ENCODE peak calls at places on chromosome 22, in eight cellular contexts. F is stomach; E is left ventricle myocardium inferior; L is CD8-positive, alpha-beta memory T cell; P is body of pancreas; N is thoracic aorta; G is GM23248; H is neuronal stem cell. V is an unnamed sample. For H3K4me1, the result is how much of the 10 kb centered on the place peaks cover.

GRCh38 chr22:42196454-42196853 is 65.8 kb upstream of the CYP2D6 start:
- DNase-seq in P (no peak), L (no peak), E (no peak), H (no peak), G (no peak), F (no peak), N (no peak), V (no peak)

GRCh38 chr22:49972163-49973017 is 11.8 kb downstream of the PIM3 start:
- DNase-seq in N (peak), G (no peak), H (no peak), L (no peak), F (peak), P (peak), E (peak), V (peak)

GRCh38 chr22:42515896-42516295 is 3.7 kb downstream of the RRP7A start:
- DNase-seq in H (no peak), L (no peak), F (no peak), G (no peak), N (no peak), E (no peak), P (peak), V (no peak)

GRCh38 chr22:44068422-44069191 is 44.5 kb downstream of the PARVB start:
- DNase-seq in G (no peak), H (no peak), N (no peak), L (no peak), E (peak), P (no peak), F (no peak), V (no peak)

GRCh38 chr22:42439821-42440674 is 7.8 kb upstream of the NFAM1 start:
- DNase-seq in E (no peak), H (no peak), P (no peak), N (no peak), F (peak), G (peak), L (no peak), V (no peak)

GRCh38 chr22:29947410-29948387 is 64.7 kb downstream of the MTMR3 start:
- DNase-seq in F (no peak), L (no peak), E (no peak), H (no peak), P (no peak), G (peak), N (no peak), V (no peak)

GRCh38 chr22:24304067-24304675 is 33.5 kb downstream of the SPECC1L start:
- DNase-seq in P (no peak), E (no peak), G (no peak), N (no peak), H (no peak), F (no peak), L (no peak), V (no peak)

GRCh38 chr22:43164636-43165035 is 13.3 kb downstream of the TSPO start:
- DNase-seq in H (no peak), E (no peak), P (no peak), N (no peak), G (peak), F (no peak), L (no peak), V (no peak)

GRCh38 chr22:30005213-30005857 is 74.9 kb upstream of the HORMAD2 start:
- DNase-seq in E (peak), F (peak), N (peak), G (peak), L (peak), P (peak), H (peak), V (peak)

GRCh38 chr22:48238966-48239365 is 1476.5 kb downstream of the TBC1D22A start:
- DNase-seq in H (no peak), L (no peak), E (no peak), N (no peak), P (no peak), F (peak), G (no peak), V (no peak)

GRCh38 chr22:27198518-27199035 is 541.2 kb downstream of the MIAT start:
- DNase-seq in N (no peak), G (no peak), P (no peak), L (no peak), F (no peak), H (no peak), E (no peak), V (no peak)

GRCh38 chr22:48306785-48307570 is 1520.7 kb downstream of the BRD1 start:
- DNase-seq in L (no peak), H (no peak), F (no peak), E (no peak), N (no peak), G (no peak), P (no peak), V (no peak)

GRCh38 chr22:49965291-49966040 is 4.9 kb downstream of the PIM3 start:
- DNase-seq in F (peak), L (no peak), H (no peak), E (peak), N (no peak), G (no peak), P (peak), V (no peak)

GRCh38 chr22:29584975-29585374 is 4.1 kb upstream of the NIPSNAP1 start:
- DNase-seq in P (no peak), N (no peak), E (no peak), L (no peak), F (no peak), H (no peak), G (no peak), V (no peak)

GRCh38 chr22:49179175-49179574 is 648.5 kb downstream of the BRD1 start:
- DNase-seq in L (no peak), E (no peak), F (no peak), G (no peak), N (no peak), P (no peak), H (no peak), V (no peak)

GRCh38 chr22:49073873-49074417 is 753.7 kb downstream of the BRD1 start:
- DNase-seq in H (no peak), E (no peak), F (no peak), G (no peak), N (no peak), P (no peak), L (no peak), V (no peak)

GRCh38 chr22:30422481-30423295 is 2.9 kb upstream of the MTFP1 start:
- DNase-seq in L (no peak), E (peak), H (peak), F (peak), P (peak), G (peak), N (peak), V (peak)

GRCh38 chr22:29060251-29060650 is 1.4 kb downstream of the C22orf31 start:
- DNase-seq in P (no peak), G (no peak), L (no peak), E (no peak), H (no peak), F (no peak), N (no peak), V (no peak)

GRCh38 chr22:43148581-43148980 is 2.8 kb upstream of the TSPO start:
- DNase-seq in H (no peak), F (no peak), G (no peak), P (no peak), L (no peak), E (no peak), N (no peak), V (no peak)

GRCh38 chr22:19121631-19122142 is 525 bp downstream of the DGCR2 start:
- DNase-seq in N (no peak), E (peak), H (peak), P (peak), F (peak), G (peak), L (no peak), V (peak)

GRCh38 chr22:50483977-50484853 is 2.4 kb upstream of the MIOX start:
- DNase-seq in H (no peak), F (peak), N (no peak), L (no peak), G (no peak), E (no peak), P (peak), V (no peak)

GRCh38 chr22:20206709-20207215 is 55.9 kb upstream of the CCDC188 start:
- DNase-seq in P (peak), L (peak), E (no peak), F (peak), N (no peak), H (no peak), G (peak), V (no peak)

GRCh38 chr22:42813501-42813900 is 43.6 kb downstream of the ARFGAP3 start:
- DNase-seq in E (no peak), P (no peak), L (no peak), F (no peak), H (no peak), N (no peak), G (peak), V (no peak)

DNA sequence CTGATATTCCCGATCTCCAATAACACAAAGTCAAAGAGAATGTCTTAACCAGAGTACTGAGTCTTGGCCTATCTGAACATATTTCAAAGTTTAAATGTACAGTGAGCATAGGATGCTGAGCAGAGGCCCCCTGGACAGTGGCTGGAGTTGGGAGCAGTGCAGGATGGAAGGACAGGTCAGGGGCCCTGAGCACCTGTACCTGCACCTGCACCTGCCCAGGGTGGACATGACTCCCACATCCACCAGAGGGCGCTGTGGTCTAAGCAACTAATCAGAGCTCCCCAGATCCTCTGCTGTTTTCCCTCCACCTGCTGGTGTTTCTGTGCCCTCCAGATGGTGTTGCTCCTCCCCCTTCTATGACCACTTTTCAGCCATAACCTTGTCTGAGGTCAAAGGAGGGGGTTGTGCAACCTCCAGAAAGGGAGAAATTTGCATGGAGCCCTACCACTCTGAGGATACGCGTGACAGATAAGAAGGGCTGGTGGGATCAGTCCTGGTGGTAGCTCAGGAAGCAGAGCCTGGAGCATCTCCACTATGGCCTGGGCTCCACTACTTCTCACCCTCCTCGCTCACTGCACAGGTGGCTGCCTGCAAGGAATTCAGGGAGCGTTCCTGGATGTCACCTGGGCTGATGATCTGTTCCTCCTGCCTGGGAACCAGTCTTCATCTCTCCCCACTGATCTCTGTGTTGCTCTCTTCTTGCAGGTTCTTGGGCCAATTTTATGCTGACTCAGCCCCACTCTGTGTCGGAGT is 49.1 kb upstream of the VPREB1 start:
- DNase-seq in N (no peak), P (peak), L (peak), F (peak), G (peak), E (no peak), H (peak), V (peak)
- H3K4me1 ChIP-seq in N (under half), P (under half), L (under half), F (under half), G (under half), E (under half), H (under half), V (under half)

GRCh38 chr22:25399649-25400151 is 164.8 kb upstream of the GRK3 start:
- DNase-seq in F (no peak), L (no peak), G (no peak), P (no peak), N (no peak), H (no peak), E (no peak), V (no peak)
- H3K4me1 ChIP-seq in F (under half), L (under half), G (under half), P (under half), N (under half), H (under half), E (half or more), V (under half)

DNA sequence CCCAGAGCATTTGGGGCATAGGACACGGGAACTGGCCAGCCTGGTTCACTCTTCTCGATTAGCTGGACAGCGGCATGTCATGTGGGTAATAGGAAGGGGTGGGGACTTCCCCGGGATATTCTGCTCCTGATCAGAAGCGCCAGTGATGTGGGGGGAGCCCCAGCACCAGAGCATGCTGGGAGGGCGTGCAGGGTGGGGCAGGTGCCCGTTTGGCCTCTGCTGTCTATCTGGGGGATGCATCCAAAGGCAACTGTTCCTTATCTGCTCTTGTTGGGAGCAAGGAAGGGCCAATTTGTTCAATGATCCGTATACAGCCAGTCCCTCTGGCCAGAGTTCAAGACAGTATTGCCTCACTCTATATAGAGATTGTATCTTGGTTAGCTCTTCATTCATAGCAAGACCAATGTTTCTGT is 43.6 kb downstream of the PPARA start:
- DNase-seq in L (no peak), G (no peak), P (no peak), E (no peak), H (no peak), F (no peak), N (no peak), V (no peak)
- H3K4me1 ChIP-seq in L (under half), G (under half), P (under half), E (half or more), H (under half), F (under half), N (under half), V (under half)

DNA sequence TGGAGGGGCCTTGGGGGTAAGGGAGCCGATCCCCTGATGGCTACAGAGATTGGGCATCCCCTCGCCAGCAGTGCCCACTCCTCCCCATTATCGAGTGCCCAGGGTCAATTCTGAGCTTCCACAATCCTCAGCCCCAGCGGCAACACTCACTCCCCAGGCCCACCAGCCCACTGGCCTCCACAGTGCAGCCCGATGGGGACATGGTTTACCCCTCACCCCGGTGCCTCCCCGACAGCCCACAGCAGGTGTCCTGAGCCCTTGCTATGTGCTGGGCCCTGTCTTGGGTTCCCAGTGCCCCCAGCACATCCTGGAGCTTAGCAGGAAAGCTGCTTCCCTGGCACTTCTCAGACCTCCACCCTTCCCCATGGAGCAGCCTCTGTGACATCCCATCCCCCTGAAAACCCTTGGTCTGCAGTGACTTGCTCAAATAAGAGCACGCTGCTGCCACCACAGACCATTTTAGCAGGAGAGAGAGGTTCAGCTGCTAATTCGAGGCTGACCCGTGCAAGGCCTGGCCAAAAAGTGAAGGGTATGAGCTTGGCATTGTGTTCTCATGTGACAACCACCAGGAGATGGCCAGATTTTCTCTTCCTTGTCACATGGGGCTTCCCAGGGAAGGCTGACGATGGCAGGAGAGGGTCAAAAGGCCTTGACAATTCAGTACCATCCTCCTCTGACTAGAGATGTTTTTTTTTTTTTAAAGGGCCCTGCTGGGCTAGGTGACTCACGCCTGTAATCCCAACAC is 23.6 kb downstream of the KCNJ4 start:
- DNase-seq in L (no peak), H (no peak), G (no peak), E (no peak), P (no peak), F (no peak), N (no peak), V (no peak)
- H3K4me1 ChIP-seq in L (under half), H (under half), G (under half), E (under half), P (under half), F (under half), N (under half), V (under half)

GRCh38 chr22:36325163-36326031 is 62.4 kb downstream of the MYH9 start:
- DNase-seq in F (peak), G (peak), N (peak), H (no peak), E (no peak), L (no peak), P (peak), V (no peak)
- H3K4me1 ChIP-seq in F (half or more), G (half or more), N (half or more), H (under half), E (half or more), L (under half), P (under half), V (under half)

GRCh38 chr22:23222033-23222840 is 41.9 kb downstream of the BCR start:
- DNase-seq in G (no peak), E (no peak), H (no peak), L (no peak), F (no peak), P (no peak), N (no peak), V (no peak)

GRCh38 chr22:23225724-23226496 is 45.6 kb downstream of the BCR start:
- DNase-seq in N (no peak), H (no peak), F (peak), L (peak), P (no peak), G (peak), E (peak), V (no peak)

GRCh38 chr22:23222875-23223565 is 42.7 kb downstream of the BCR start:
- DNase-seq in L (no peak), H (no peak), P (no peak), N (no peak), G (no peak), F (no peak), E (no peak), V (no peak)

GRCh38 chr22:23225337-23225723 is 45.0 kb downstream of the BCR start:
- DNase-seq in G (no peak), E (no peak), P (no peak), F (no peak), L (no peak), H (no peak), N (no peak), V (no peak)

GRCh38 chr22:23223566-23224317 is 43.4 kb downstream of the BCR start:
- DNase-seq in N (no peak), E (no peak), F (no peak), G (no peak), P (no peak), H (no peak), L (no peak), V (no peak)
- H3K4me1 ChIP-seq in N (under half), E (half or more), F (half or more), G (half or more), P (under half), H (under half), L (half or more), V (half or more)

GRCh38 chr22:37499789-37500188 is 13.6 kb upstream of the MFNG start:
- DNase-seq in F (no peak), E (no peak), H (no peak), P (peak), G (no peak), L (no peak), N (no peak), V (no peak)
- H3K4me1 ChIP-seq in F (half or more), E (half or more), H (under half), P (half or more), G (under half), L (under half), N (under half), V (under half)

GRCh38 chr22:40042312-40042711 is 47.6 kb downstream of the FAM83F start:
- DNase-seq in N (no peak), H (no peak), L (no peak), E (no peak), F (no peak), G (no peak), P (no peak), V (no peak)
- H3K4me1 ChIP-seq in N (under half), H (under half), L (under half), E (half or more), F (under half), G (under half), P (under half), V (under half)

GRCh38 chr22:37636949-37637273 is 2.6 kb upstream of the SH3BP1 start:
- DNase-seq in E (no peak), N (no peak), P (no peak), F (no peak), H (no peak), L (no peak), G (no peak), V (no peak)
- H3K4me1 ChIP-seq in E (half or more), N (under half), P (under half), F (half or more), H (under half), L (half or more), G (under half), V (half or more)